ENCODE peak calls at places on chromosomes 11 and 22, in ten cellular contexts. U is progenitor cell of endocrine pancreas; B is fibroblast of villous mesenchyme; H is AG09309; E is K562; M is cardiac muscle cell; J is WTC11; W is CD4-positive, alpha-beta T cell; X is colonic mucosa; R is ovary. Q is an unnamed sample.

GRCh38 chr11:65047581-65048422 is 6.8 kb downstream of the SAC3D1 start:
- DNase-seq in X (peak; percentile 40), H (no peak), W (no peak), M (peak; percentile 29), R (no peak), J (peak; percentile 47), U (no peak), B (no peak), E (peak; percentile 71), Q (no peak)

GRCh38 chr11:73404506-73405145 is 28.4 kb downstream of the RELT start:
- DNase-seq in R (no peak), E (no peak), B (no peak), H (no peak), J (no peak), X (no peak), W (no peak), M (no peak), U (no peak), Q (no peak)

GRCh38 chr11:112157274-112157766 is 6.6 kb downstream of the IL18 start:
- DNase-seq in M (peak; percentile 98), W (no peak), H (peak; percentile 99), U (no peak), X (no peak), B (peak; percentile 99), R (no peak), J (no peak), E (no peak), Q (no peak)

GRCh38 chr11:117909611-117910382 is 19.4 kb downstream of the TMPRSS13 start:
- DNase-seq in X (no peak), R (peak; percentile 35), U (no peak), J (no peak), W (no peak), B (no peak), H (no peak), E (peak; percentile 79), M (no peak), Q (no peak)

GRCh38 chr11:2512431-2513407 is 67.9 kb downstream of the KCNQ1 start:
- DNase-seq in J (peak; percentile 7), H (no peak), B (no peak), M (no peak), R (peak; percentile 4), E (peak; percentile 8), X (peak; percentile 16), U (no peak), W (no peak), Q (peak; percentile 18)

GRCh38 chr11:133776671-133777070 is 68.6 kb downstream of the SPATA19 start:
- DNase-seq in U (no peak), R (no peak), M (no peak), H (no peak), B (no peak), X (no peak), W (no peak), J (no peak), E (no peak), Q (no peak)

GRCh38 chr11:61187505-61188130 is 15.7 kb upstream of the PGA3 start:
- DNase-seq in J (peak; percentile 90), R (peak; percentile 61), E (peak; percentile 81), U (peak; percentile 70), X (peak; percentile 81), B (peak; percentile 78), M (peak; percentile 87), H (peak; percentile 25), W (peak; percentile 66), Q (peak; percentile 97)

GRCh38 chr22:39266398-39267030 is 21.7 kb upstream of the PDGFB start:
- DNase-seq in X (no peak), B (peak; percentile 83), U (no peak), H (no peak), M (peak; percentile 70), W (no peak), R (no peak), E (no peak), J (no peak), Q (no peak)

GRCh38 chr11:73951797-73952196 is 971 bp downstream of the DNAJB13 start:
- DNase-seq in H (no peak), X (no peak), W (no peak), B (no peak), E (no peak), M (no peak), J (no peak), R (no peak), U (no peak), Q (no peak)

DNA sequence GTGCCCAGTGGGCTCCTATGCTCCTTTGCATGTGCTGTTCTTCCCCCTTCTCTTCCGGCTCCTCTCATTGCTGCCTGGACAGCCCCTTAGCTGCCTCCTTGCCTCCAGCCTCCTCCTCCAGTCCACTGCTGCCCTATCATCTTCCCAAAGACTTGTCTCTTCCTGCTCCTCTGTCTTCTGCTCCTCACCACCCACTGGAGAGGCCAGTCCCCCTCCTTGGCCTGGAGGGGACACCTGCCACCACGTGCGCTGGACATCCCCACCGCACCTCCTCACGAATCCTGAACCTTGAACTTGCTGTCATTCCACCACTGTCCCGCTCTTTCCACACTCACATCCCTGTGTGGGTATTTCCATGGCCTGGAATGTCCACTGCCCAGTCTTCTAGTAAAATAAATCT is 49.8 kb downstream of the MICAL2 start:
- DNase-seq in X (no peak), M (no peak), H (no peak), U (no peak), B (no peak), W (no peak), R (no peak), J (no peak), E (no peak), Q (no peak)
- TF ChIP-seq CTCF in X (no peak), M (no peak), H (no peak), U (no peak), B (no peak), W (no peak), R (no peak), J (no peak), E (no peak), Q (no peak)

GRCh38 chr22:29512031-29512430 is 32.0 kb downstream of the NEFH start:
- DNase-seq in U (no peak), R (no peak), E (no peak), X (no peak), H (no peak), B (no peak), W (no peak), M (no peak), J (no peak), Q (no peak)

GRCh38 chr22:29510542-29510941 is 30.5 kb downstream of the NEFH start:
- DNase-seq in H (no peak), B (no peak), X (no peak), W (no peak), R (no peak), E (no peak), U (no peak), J (no peak), M (no peak), Q (no peak)

GRCh38 chr22:29509815-29510214 is 29.8 kb downstream of the NEFH start:
- DNase-seq in H (no peak), X (no peak), U (no peak), W (no peak), B (no peak), J (no peak), E (no peak), R (no peak), M (no peak), Q (no peak)

GRCh38 chr22:29511126-29511854 is 31.3 kb downstream of the NEFH start:
- DNase-seq in R (no peak), X (no peak), E (no peak), J (no peak), B (no peak), H (no peak), W (no peak), M (no peak), U (no peak), Q (no peak)

GRCh38 chr22:29509298-29509697 is 29.3 kb downstream of the NEFH start:
- DNase-seq in U (no peak), R (no peak), E (no peak), B (no peak), W (no peak), H (no peak), J (no peak), M (no peak), X (no peak), Q (no peak)
- TF ChIP-seq CTCF in U (no peak), R (no peak), E (no peak), B (no peak), W (no peak), H (no peak), J (no peak), M (no peak), X (no peak), Q (no peak)

DNA sequence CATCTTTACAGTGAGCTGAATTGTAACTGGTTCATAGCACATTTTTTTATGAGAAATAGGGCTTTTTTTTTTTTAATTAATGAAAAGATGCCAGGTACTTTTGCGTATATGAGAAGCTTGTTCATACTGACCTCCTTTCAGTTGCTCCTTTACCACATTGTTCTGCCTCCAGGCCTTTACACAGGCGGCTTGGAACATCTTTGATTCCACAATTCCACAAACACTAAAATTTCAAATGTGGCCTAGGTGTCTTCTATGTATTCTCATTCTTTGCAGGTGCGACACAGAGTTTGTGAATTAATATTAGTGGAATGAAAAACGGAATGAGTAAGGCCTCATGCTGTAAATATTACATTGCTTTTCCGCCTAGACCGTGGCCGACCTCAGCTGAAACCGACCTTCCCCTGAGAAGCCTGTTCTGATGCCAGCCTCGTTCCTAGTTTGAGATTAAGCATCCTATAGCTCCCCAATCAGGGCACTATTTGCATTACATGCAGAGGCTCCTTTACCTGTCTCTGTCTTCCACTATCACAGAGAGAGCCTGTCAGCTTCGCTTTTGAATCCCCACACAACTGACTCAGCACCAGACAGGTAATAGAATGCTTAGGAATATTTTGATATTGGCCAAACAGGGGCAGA is 125.8 kb downstream of the LDLRAD3 start:
- DNase-seq in R (no peak), E (no peak), M (no peak), W (no peak), X (no peak), H (no peak), B (no peak), U (no peak), J (peak; percentile 34), Q (no peak)
- TF ChIP-seq CTCF in R (no peak), E (no peak), M (no peak), W (no peak), X (no peak), H (no peak), B (no peak), U (peak; percentile 39), J (no peak), Q (no peak)

DNA sequence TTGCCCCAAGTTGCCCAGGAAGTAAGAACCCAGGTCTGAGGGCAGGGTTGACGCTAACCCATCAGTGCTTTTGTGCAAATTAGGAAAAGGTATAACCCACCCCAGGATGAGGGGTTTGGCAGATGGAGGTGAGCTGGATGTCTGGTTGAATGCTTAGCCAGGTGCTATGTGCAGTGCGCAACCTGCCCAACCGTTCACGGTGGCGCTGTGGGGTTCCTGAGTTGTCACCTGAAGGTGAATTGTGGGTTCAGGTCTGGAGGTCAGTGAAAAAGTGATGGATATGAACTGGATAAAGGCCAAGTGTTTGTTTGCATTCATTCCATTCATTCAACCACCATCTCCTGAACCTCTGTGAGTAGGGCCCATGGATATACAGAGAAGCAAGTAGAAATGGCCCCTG is 14.3 kb upstream of the LGALS2 start:
- DNase-seq in M (no peak), R (no peak), E (no peak), W (no peak), X (no peak), U (no peak), H (no peak), J (no peak), B (no peak), Q (no peak)
- TF ChIP-seq CTCF in M (no peak), R (no peak), E (no peak), W (no peak), X (no peak), U (no peak), H (no peak), J (no peak), B (no peak), Q (no peak)

Q was measured in omental fat pad.